ENCODE peak calls at places on chromosomes 16 and 17, in six cellular contexts. X, Y, Z, C, Q and F are unnamed samples.

GRCh38 chr16:54152362-54153239 is 134.0 kb downstream of the IRX3 start:
- DNase-seq in X (no peak), Y (no peak), Z (no peak), C (no peak), Q (no peak), F (no peak)

GRCh38 chr17:81900181-81900820 is 1.7 kb upstream of the NPB start:
- DNase-seq in X (no peak), Y (no peak), Z (no peak), C (no peak), Q (no peak), F (no peak)

GRCh38 chr17:27907976-27908558 is 14.9 kb upstream of the LYRM9 start:
- DNase-seq in X (no peak), Y (no peak), Z (no peak), C (no peak), Q (no peak), F (no peak)

GRCh38 chr16:23607740-23608139 is 11.6 kb upstream of the NDUFAB1 start:
- DNase-seq in X (no peak), Y (no peak), Z (no peak), C (no peak), Q (peak), F (no peak)

GRCh38 chr17:3796110-3796821 is 4.7 kb downstream of the ITGAE start:
- DNase-seq in X (no peak), Y (peak), Z (peak), C (peak), Q (no peak), F (no peak)

GRCh38 chr16:71569621-71570020 is 7.3 kb downstream of the TAT start:
- DNase-seq in X (no peak), Y (no peak), Z (no peak), C (no peak), Q (no peak), F (no peak)

GRCh38 chr16:4426021-4426684 is 485 bp downstream of the DNAJA3 start:
- DNase-seq in X (no peak), Y (no peak), Z (no peak), C (no peak), Q (no peak), F (no peak)

GRCh38 chr17:4453821-4454591 is 20.3 kb downstream of the SPNS3 start:
- DNase-seq in X (no peak), Y (no peak), Z (no peak), C (no peak), Q (no peak), F (no peak)

GRCh38 chr16:75244844-75245758 is 6.3 kb downstream of the BCAR1 start:
- DNase-seq in X (peak), Y (no peak), Z (no peak), C (no peak), Q (peak), F (peak)